ENCODE peak calls at places on chromosomes 4 and X, in five cellular contexts. One of them, this sample, is unnamed. For H3K9me3, the result is how much of the 10 kb centered on the place peaks cover.

GRCh38 chrX:154719132-154719675 is 31.7 kb downstream of the GAB3 start:
- DNase-seq in naive thymus-derived CD4-positive, alpha-beta T cell: peak
- DNase-seq in aorta: no peak
- DNase-seq in endothelial cell of umbilical vein: peak
- DNase-seq in CD4-positive, alpha-beta T cell: no peak
- DNase-seq in this sample: no peak

GRCh38 chr4:149897784-149898183 is 82.1 kb upstream of the IQCM start:
- DNase-seq in aorta: no peak
- DNase-seq in CD4-positive, alpha-beta T cell: no peak
- DNase-seq in endothelial cell of umbilical vein: peak
- DNase-seq in naive thymus-derived CD4-positive, alpha-beta T cell: no peak
- DNase-seq in this sample: no peak

GRCh38 chr4:63080929-63081328 is 1328.3 kb downstream of the TECRL start:
- DNase-seq in naive thymus-derived CD4-positive, alpha-beta T cell: no peak
- DNase-seq in CD4-positive, alpha-beta T cell: no peak
- DNase-seq in aorta: no peak
- DNase-seq in endothelial cell of umbilical vein: no peak
- DNase-seq in this sample: no peak

GRCh38 chr4:109233585-109233984 is 68.9 kb downstream of the COL25A1 start:
- DNase-seq in naive thymus-derived CD4-positive, alpha-beta T cell: no peak
- DNase-seq in endothelial cell of umbilical vein: no peak
- DNase-seq in aorta: no peak
- DNase-seq in CD4-positive, alpha-beta T cell: no peak
- DNase-seq in this sample: no peak

GRCh38 chr4:181202249-181202648 is 1041.0 kb upstream of the TENM3 start:
- DNase-seq in naive thymus-derived CD4-positive, alpha-beta T cell: no peak
- DNase-seq in CD4-positive, alpha-beta T cell: no peak
- DNase-seq in endothelial cell of umbilical vein: no peak
- DNase-seq in aorta: no peak
- DNase-seq in this sample: no peak

GRCh38 chr4:1060646-1061371 is 49.4 kb downstream of the FGFRL1 start:
- DNase-seq in endothelial cell of umbilical vein: no peak
- DNase-seq in CD4-positive, alpha-beta T cell: no peak
- DNase-seq in naive thymus-derived CD4-positive, alpha-beta T cell: no peak
- DNase-seq in aorta: no peak
- DNase-seq in this sample: no peak

GRCh38 chrX:85111347-85111746 is 107.7 kb downstream of the APOOL start:
- DNase-seq in aorta: no peak
- DNase-seq in naive thymus-derived CD4-positive, alpha-beta T cell: peak
- DNase-seq in CD4-positive, alpha-beta T cell: no peak
- DNase-seq in endothelial cell of umbilical vein: peak
- DNase-seq in this sample: no peak

GRCh38 chr4:100936676-100937390 is 410.5 kb downstream of the PPP3CA start:
- DNase-seq in CD4-positive, alpha-beta T cell: no peak
- DNase-seq in naive thymus-derived CD4-positive, alpha-beta T cell: no peak
- DNase-seq in endothelial cell of umbilical vein: no peak
- DNase-seq in aorta: no peak
- DNase-seq in this sample: no peak

GRCh38 chr4:153341575-153342090 is 2.9 kb upstream of the MND1 start:
- DNase-seq in endothelial cell of umbilical vein: peak
- DNase-seq in naive thymus-derived CD4-positive, alpha-beta T cell: no peak
- DNase-seq in CD4-positive, alpha-beta T cell: no peak
- DNase-seq in aorta: no peak
- DNase-seq in this sample: no peak

GRCh38 chr4:84971319-84971932 is 4.9 kb upstream of the WDFY3 start:
- DNase-seq in endothelial cell of umbilical vein: peak
- DNase-seq in naive thymus-derived CD4-positive, alpha-beta T cell: no peak
- DNase-seq in aorta: no peak
- DNase-seq in CD4-positive, alpha-beta T cell: no peak
- DNase-seq in this sample: no peak

GRCh38 chr4:80540785-80541469 is 205.4 kb downstream of the CFAP299 start:
- DNase-seq in naive thymus-derived CD4-positive, alpha-beta T cell: peak
- DNase-seq in aorta: no peak
- DNase-seq in endothelial cell of umbilical vein: no peak
- DNase-seq in CD4-positive, alpha-beta T cell: no peak
- DNase-seq in this sample: no peak

GRCh38 chr4:179307297-179308136 is 1865.3 kb upstream of the AGA start:
- DNase-seq in CD4-positive, alpha-beta T cell: no peak
- DNase-seq in endothelial cell of umbilical vein: no peak
- DNase-seq in naive thymus-derived CD4-positive, alpha-beta T cell: no peak
- DNase-seq in aorta: no peak
- DNase-seq in this sample: no peak

GRCh38 chr4:182246401-182247205 is 3.4 kb downstream of the TENM3 start:
- DNase-seq in aorta: no peak
- DNase-seq in endothelial cell of umbilical vein: no peak
- DNase-seq in naive thymus-derived CD4-positive, alpha-beta T cell: no peak
- DNase-seq in CD4-positive, alpha-beta T cell: no peak
- DNase-seq in this sample: no peak

GRCh38 chrX:19740744-19741143 is 146.7 kb downstream of the SH3KBP1 start:
- DNase-seq in CD4-positive, alpha-beta T cell: no peak
- DNase-seq in aorta: no peak
- DNase-seq in naive thymus-derived CD4-positive, alpha-beta T cell: no peak
- DNase-seq in endothelial cell of umbilical vein: no peak
- DNase-seq in this sample: no peak
- H3K9me3 ChIP-seq in CD4-positive, alpha-beta T cell: under half
- H3K9me3 ChIP-seq in aorta: under half
- H3K9me3 ChIP-seq in naive thymus-derived CD4-positive, alpha-beta T cell: under half
- H3K9me3 ChIP-seq in endothelial cell of umbilical vein: under half
- H3K9me3 ChIP-seq in this sample: under half

GRCh38 chr4:36492590-36492989 is 211.2 kb downstream of the DTHD1 start:
- DNase-seq in CD4-positive, alpha-beta T cell: no peak
- DNase-seq in aorta: no peak
- DNase-seq in naive thymus-derived CD4-positive, alpha-beta T cell: no peak
- DNase-seq in endothelial cell of umbilical vein: no peak
- DNase-seq in this sample: no peak

GRCh38 chr4:36494766-36495165 is 213.3 kb downstream of the DTHD1 start:
- DNase-seq in endothelial cell of umbilical vein: no peak
- DNase-seq in naive thymus-derived CD4-positive, alpha-beta T cell: no peak
- DNase-seq in CD4-positive, alpha-beta T cell: no peak
- DNase-seq in aorta: no peak
- DNase-seq in this sample: no peak

GRCh38 chr4:36489798-36490197 is 208.4 kb downstream of the DTHD1 start:
- DNase-seq in endothelial cell of umbilical vein: no peak
- DNase-seq in aorta: no peak
- DNase-seq in CD4-positive, alpha-beta T cell: no peak
- DNase-seq in naive thymus-derived CD4-positive, alpha-beta T cell: no peak
- DNase-seq in this sample: no peak

GRCh38 chr4:36493240-36493639 is 211.8 kb downstream of the DTHD1 start:
- DNase-seq in naive thymus-derived CD4-positive, alpha-beta T cell: no peak
- DNase-seq in CD4-positive, alpha-beta T cell: no peak
- DNase-seq in endothelial cell of umbilical vein: no peak
- DNase-seq in aorta: no peak
- DNase-seq in this sample: no peak

GRCh38 chr4:36494016-36494415 is 212.6 kb downstream of the DTHD1 start:
- DNase-seq in endothelial cell of umbilical vein: no peak
- DNase-seq in CD4-positive, alpha-beta T cell: no peak
- DNase-seq in aorta: no peak
- DNase-seq in naive thymus-derived CD4-positive, alpha-beta T cell: no peak
- DNase-seq in this sample: no peak
- H3K27ac ChIP-seq in endothelial cell of umbilical vein: no peak
- H3K27ac ChIP-seq in CD4-positive, alpha-beta T cell: no peak
- H3K27ac ChIP-seq in aorta: no peak
- H3K27ac ChIP-seq in naive thymus-derived CD4-positive, alpha-beta T cell: no peak
- H3K27ac ChIP-seq in this sample: no peak

GRCh38 chrX:149497626-149498025 is 7.5 kb downstream of the IDS start:
- DNase-seq in naive thymus-derived CD4-positive, alpha-beta T cell: no peak
- DNase-seq in aorta: no peak
- DNase-seq in endothelial cell of umbilical vein: no peak
- DNase-seq in CD4-positive, alpha-beta T cell: no peak
- DNase-seq in this sample: no peak

GRCh38 chrX:149499766-149500165 is 5.3 kb downstream of the IDS start:
- DNase-seq in CD4-positive, alpha-beta T cell: no peak
- DNase-seq in naive thymus-derived CD4-positive, alpha-beta T cell: no peak
- DNase-seq in aorta: no peak
- DNase-seq in endothelial cell of umbilical vein: no peak
- DNase-seq in this sample: no peak

GRCh38 chrX:149495573-149496071 is 9.5 kb downstream of the IDS start:
- DNase-seq in naive thymus-derived CD4-positive, alpha-beta T cell: no peak
- DNase-seq in CD4-positive, alpha-beta T cell: no peak
- DNase-seq in endothelial cell of umbilical vein: peak
- DNase-seq in aorta: no peak
- DNase-seq in this sample: no peak

GRCh38 chrX:149497054-149497453 is 8.1 kb downstream of the IDS start:
- DNase-seq in endothelial cell of umbilical vein: no peak
- DNase-seq in CD4-positive, alpha-beta T cell: no peak
- DNase-seq in aorta: no peak
- DNase-seq in naive thymus-derived CD4-positive, alpha-beta T cell: no peak
- DNase-seq in this sample: no peak

GRCh38 chrX:149498767-149499166 is 6.3 kb downstream of the IDS start:
- DNase-seq in aorta: no peak
- DNase-seq in naive thymus-derived CD4-positive, alpha-beta T cell: no peak
- DNase-seq in endothelial cell of umbilical vein: no peak
- DNase-seq in CD4-positive, alpha-beta T cell: no peak
- DNase-seq in this sample: no peak
- H3K9me3 ChIP-seq in aorta: under half
- H3K9me3 ChIP-seq in naive thymus-derived CD4-positive, alpha-beta T cell: under half
- H3K9me3 ChIP-seq in endothelial cell of umbilical vein: under half
- H3K9me3 ChIP-seq in CD4-positive, alpha-beta T cell: under half
- H3K9me3 ChIP-seq in this sample: under half

GRCh38 chrX:115367956-115368355 is 78.4 kb downstream of the LUZP4 start:
- DNase-seq in endothelial cell of umbilical vein: peak
- DNase-seq in aorta: no peak
- DNase-seq in naive thymus-derived CD4-positive, alpha-beta T cell: no peak
- DNase-seq in CD4-positive, alpha-beta T cell: no peak
- DNase-seq in this sample: no peak
- H3K27ac ChIP-seq in endothelial cell of umbilical vein: peak
- H3K27ac ChIP-seq in aorta: no peak
- H3K27ac ChIP-seq in naive thymus-derived CD4-positive, alpha-beta T cell: no peak
- H3K27ac ChIP-seq in CD4-positive, alpha-beta T cell: no peak
- H3K27ac ChIP-seq in this sample: no peak

GRCh38 chr4:184053476-184053875 is 148.4 kb downstream of the STOX2 start:
- DNase-seq in naive thymus-derived CD4-positive, alpha-beta T cell: no peak
- DNase-seq in aorta: no peak
- DNase-seq in endothelial cell of umbilical vein: no peak
- DNase-seq in CD4-positive, alpha-beta T cell: no peak
- DNase-seq in this sample: no peak

GRCh38 chr4:184059099-184059498 is 154.0 kb downstream of the STOX2 start:
- DNase-seq in CD4-positive, alpha-beta T cell: no peak
- DNase-seq in aorta: no peak
- DNase-seq in naive thymus-derived CD4-positive, alpha-beta T cell: no peak
- DNase-seq in endothelial cell of umbilical vein: no peak
- DNase-seq in this sample: no peak

GRCh38 chr4:184052616-184053015 is 147.5 kb downstream of the STOX2 start:
- DNase-seq in naive thymus-derived CD4-positive, alpha-beta T cell: no peak
- DNase-seq in aorta: no peak
- DNase-seq in endothelial cell of umbilical vein: no peak
- DNase-seq in CD4-positive, alpha-beta T cell: no peak
- DNase-seq in this sample: no peak

GRCh38 chr4:184061582-184061981 is 156.1 kb downstream of the ENPP6 start:
- DNase-seq in naive thymus-derived CD4-positive, alpha-beta T cell: no peak
- DNase-seq in CD4-positive, alpha-beta T cell: no peak
- DNase-seq in aorta: no peak
- DNase-seq in endothelial cell of umbilical vein: no peak
- DNase-seq in this sample: no peak

DNA sequence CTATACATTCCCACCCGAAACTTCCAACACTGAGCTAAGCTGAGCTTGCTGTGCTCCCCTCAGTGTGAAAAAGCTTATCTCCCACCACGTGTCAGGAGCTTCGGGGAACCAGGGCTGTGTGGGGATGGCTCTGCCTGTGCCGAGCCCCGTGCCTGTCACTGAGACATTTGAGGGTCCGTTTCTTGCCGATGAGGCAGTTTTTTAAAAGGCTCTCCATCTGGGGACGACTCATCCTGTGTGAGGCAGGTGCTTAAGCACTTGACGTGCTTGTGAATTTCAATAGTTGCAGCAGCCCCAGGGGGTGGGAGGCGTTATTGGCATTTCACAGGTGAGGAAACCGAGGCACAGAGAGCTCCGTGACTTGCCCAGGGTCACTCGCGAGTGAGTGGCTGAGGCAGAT is 151.8 kb downstream of the STOX2 start:
- DNase-seq in naive thymus-derived CD4-positive, alpha-beta T cell: no peak
- DNase-seq in aorta: no peak
- DNase-seq in endothelial cell of umbilical vein: no peak
- DNase-seq in CD4-positive, alpha-beta T cell: no peak
- DNase-seq in this sample: no peak
- H3K9me3 ChIP-seq in naive thymus-derived CD4-positive, alpha-beta T cell: under half
- H3K9me3 ChIP-seq in aorta: under half
- H3K9me3 ChIP-seq in endothelial cell of umbilical vein: under half
- H3K9me3 ChIP-seq in CD4-positive, alpha-beta T cell: under half
- H3K9me3 ChIP-seq in this sample: under half

DNA sequence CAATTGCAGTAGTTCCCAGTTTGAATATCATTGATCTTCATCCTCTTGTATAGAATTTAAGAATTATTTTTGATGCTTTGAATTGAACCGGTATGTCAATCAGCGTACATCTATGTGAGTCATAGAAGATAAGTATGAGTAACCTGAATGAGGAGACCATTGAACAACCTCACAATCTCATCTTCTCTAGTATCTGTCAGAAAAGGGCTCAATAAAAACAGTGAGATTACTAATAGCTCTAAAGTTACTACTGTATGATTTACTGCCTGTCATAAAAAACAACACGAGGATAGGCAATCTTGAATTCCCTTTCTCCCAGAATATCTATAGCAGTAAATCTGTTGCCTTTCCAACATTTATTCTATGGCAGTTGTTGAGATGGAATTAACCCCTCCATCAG is 36.1 kb downstream of the PHOX2B start:
- DNase-seq in endothelial cell of umbilical vein: no peak
- DNase-seq in aorta: no peak
- DNase-seq in CD4-positive, alpha-beta T cell: no peak
- DNase-seq in naive thymus-derived CD4-positive, alpha-beta T cell: no peak
- DNase-seq in this sample: no peak
- H3K27ac ChIP-seq in endothelial cell of umbilical vein: no peak
- H3K27ac ChIP-seq in aorta: no peak
- H3K27ac ChIP-seq in CD4-positive, alpha-beta T cell: no peak
- H3K27ac ChIP-seq in naive thymus-derived CD4-positive, alpha-beta T cell: no peak
- H3K27ac ChIP-seq in this sample: no peak

GRCh38 chrX:57266275-57266674 is 20.2 kb upstream of the FAAH2 start:
- DNase-seq in endothelial cell of umbilical vein: no peak
- DNase-seq in CD4-positive, alpha-beta T cell: no peak
- DNase-seq in naive thymus-derived CD4-positive, alpha-beta T cell: no peak
- DNase-seq in aorta: no peak
- DNase-seq in this sample: no peak

GRCh38 chrX:57266871-57267270 is 19.6 kb upstream of the FAAH2 start:
- DNase-seq in aorta: no peak
- DNase-seq in endothelial cell of umbilical vein: no peak
- DNase-seq in naive thymus-derived CD4-positive, alpha-beta T cell: no peak
- DNase-seq in CD4-positive, alpha-beta T cell: no peak
- DNase-seq in this sample: no peak

GRCh38 chrX:57267308-57267707 is 19.2 kb upstream of the FAAH2 start:
- DNase-seq in CD4-positive, alpha-beta T cell: no peak
- DNase-seq in aorta: no peak
- DNase-seq in naive thymus-derived CD4-positive, alpha-beta T cell: no peak
- DNase-seq in endothelial cell of umbilical vein: no peak
- DNase-seq in this sample: no peak

GRCh38 chrX:57265126-57265525 is 21.4 kb upstream of the FAAH2 start:
- DNase-seq in CD4-positive, alpha-beta T cell: no peak
- DNase-seq in naive thymus-derived CD4-positive, alpha-beta T cell: no peak
- DNase-seq in aorta: no peak
- DNase-seq in endothelial cell of umbilical vein: no peak
- DNase-seq in this sample: no peak

GRCh38 chrX:57270980-57271379 is 15.5 kb upstream of the FAAH2 start:
- DNase-seq in endothelial cell of umbilical vein: no peak
- DNase-seq in aorta: no peak
- DNase-seq in naive thymus-derived CD4-positive, alpha-beta T cell: no peak
- DNase-seq in CD4-positive, alpha-beta T cell: no peak
- DNase-seq in this sample: no peak
- H3K9me3 ChIP-seq in endothelial cell of umbilical vein: under half
- H3K9me3 ChIP-seq in aorta: under half
- H3K9me3 ChIP-seq in naive thymus-derived CD4-positive, alpha-beta T cell: under half
- H3K9me3 ChIP-seq in CD4-positive, alpha-beta T cell: under half
- H3K9me3 ChIP-seq in this sample: under half

GRCh38 chrX:20217906-20218305 is 48.8 kb downstream of the RPS6KA3 start:
- DNase-seq in endothelial cell of umbilical vein: peak
- DNase-seq in CD4-positive, alpha-beta T cell: no peak
- DNase-seq in naive thymus-derived CD4-positive, alpha-beta T cell: no peak
- DNase-seq in aorta: no peak
- DNase-seq in this sample: no peak
- H3K27ac ChIP-seq in endothelial cell of umbilical vein: peak
- H3K27ac ChIP-seq in CD4-positive, alpha-beta T cell: no peak
- H3K27ac ChIP-seq in naive thymus-derived CD4-positive, alpha-beta T cell: no peak
- H3K27ac ChIP-seq in aorta: no peak
- H3K27ac ChIP-seq in this sample: no peak